ENCODE peak calls at places on chromosomes 5 and 9, in seven cellular contexts. K is MM.1S; A is tibial artery; X is IMR-90; V is cardiac muscle cell; S is trophoblast cell; H is CD8-positive, alpha-beta memory T cell. L is an unnamed sample. For H3K27me3 and H3K4me1, the result is how much of the 10 kb centered on the place peaks cover.

GRCh38 chr5:23494558-23494957 is 12.9 kb upstream of the PRDM9 start:
- DNase-seq in V (no peak), A (no peak), H (no peak), S (no peak), K (no peak), X (no peak), L (no peak)

GRCh38 chr9:119050281-119050680 is 319.0 kb downstream of the BRINP1 start:
- DNase-seq in V (no peak), H (no peak), X (no peak), A (no peak), K (no peak), S (no peak), L (no peak)

GRCh38 chr5:102223542-102224444 is 72.3 kb downstream of the SLCO4C1 start:
- DNase-seq in V (peak), A (no peak), K (peak), S (peak), H (peak), X (peak), L (peak)

GRCh38 chr9:734831-735511 is 106.5 kb upstream of the DMRT1 start:
- DNase-seq in S (peak), X (peak), V (peak), H (no peak), A (peak), K (no peak), L (no peak)

GRCh38 chr5:88984040-88984439 is 101.1 kb upstream of the MEF2C start:
- DNase-seq in V (no peak), A (no peak), K (no peak), H (no peak), X (no peak), S (no peak), L (no peak)

GRCh38 chr9:97176206-97176605 is 131.3 kb upstream of the CCDC180 start:
- DNase-seq in H (no peak), V (peak), K (no peak), A (no peak), X (no peak), S (no peak), L (no peak)

GRCh38 chr5:76733049-76733417 is 17.1 kb downstream of the F2R start:
- DNase-seq in V (no peak), H (peak), X (no peak), K (no peak), S (no peak), A (no peak), L (no peak)

GRCh38 chr5:176734756-176735342 is 75.5 kb upstream of the UNC5A start:
- DNase-seq in V (no peak), A (peak), H (no peak), X (no peak), K (no peak), S (no peak), L (no peak)

GRCh38 chr5:55742778-55743177 is 4.9 kb downstream of the DDX4 start:
- DNase-seq in A (no peak), V (no peak), S (no peak), H (no peak), K (no peak), X (no peak), L (no peak)

GRCh38 chr5:157912621-157913325 is 53.8 kb upstream of the CLINT1 start:
- DNase-seq in H (no peak), K (peak), V (no peak), A (no peak), S (peak), X (no peak), L (no peak)

GRCh38 chr5:14201325-14202061 is 58.4 kb downstream of the TRIO start:
- DNase-seq in S (no peak), A (no peak), X (peak), V (peak), K (no peak), H (no peak), L (no peak)

GRCh38 chr9:134568756-134569155 is 72.8 kb upstream of the COL5A1 start:
- DNase-seq in K (no peak), A (no peak), V (no peak), S (no peak), X (peak), H (no peak), L (no peak)

GRCh38 chr5:1889321-1890065 is 6.8 kb upstream of the IRX4 start:
- DNase-seq in H (no peak), X (no peak), S (no peak), K (no peak), V (no peak), A (no peak), L (no peak)

GRCh38 chr9:32625320-32625719 is 10.1 kb downstream of the TAF1L start:
- DNase-seq in X (no peak), H (no peak), S (no peak), K (no peak), A (no peak), V (no peak), L (no peak)

GRCh38 chr9:23638011-23638410 is 188.0 kb downstream of the ELAVL2 start:
- DNase-seq in A (no peak), X (no peak), V (no peak), K (no peak), S (no peak), H (no peak), L (no peak)

GRCh38 chr9:109063765-109064164 is 50.5 kb upstream of the CTNNAL1 start:
- DNase-seq in A (no peak), X (peak), H (no peak), S (no peak), K (no peak), V (no peak), L (no peak)

GRCh38 chr9:128497824-128498610 is 6.5 kb upstream of the GLE1 start:
- DNase-seq in K (no peak), H (no peak), A (peak), X (no peak), V (no peak), S (no peak), L (no peak)

GRCh38 chr9:123265833-123266232 is 2.6 kb downstream of the STRBP start:
- DNase-seq in H (no peak), X (no peak), V (no peak), K (peak), A (no peak), S (peak), L (no peak)

GRCh38 chr9:36007852-36008251 is 28.9 kb upstream of the RECK start:
- DNase-seq in H (no peak), K (no peak), X (no peak), V (no peak), A (no peak), S (no peak), L (no peak)

GRCh38 chr9:36007309-36007708 is 29.4 kb upstream of the RECK start:
- DNase-seq in S (no peak), H (no peak), K (no peak), A (no peak), X (no peak), V (no peak), L (no peak)

GRCh38 chr9:36006541-36006940 is 30.2 kb upstream of the RECK start:
- DNase-seq in V (no peak), X (no peak), A (no peak), S (no peak), K (no peak), H (no peak), L (no peak)

GRCh38 chr9:36008774-36009300 is 27.9 kb upstream of the RECK start:
- DNase-seq in S (peak), X (peak), A (peak), H (peak), V (peak), K (peak), L (peak)

DNA sequence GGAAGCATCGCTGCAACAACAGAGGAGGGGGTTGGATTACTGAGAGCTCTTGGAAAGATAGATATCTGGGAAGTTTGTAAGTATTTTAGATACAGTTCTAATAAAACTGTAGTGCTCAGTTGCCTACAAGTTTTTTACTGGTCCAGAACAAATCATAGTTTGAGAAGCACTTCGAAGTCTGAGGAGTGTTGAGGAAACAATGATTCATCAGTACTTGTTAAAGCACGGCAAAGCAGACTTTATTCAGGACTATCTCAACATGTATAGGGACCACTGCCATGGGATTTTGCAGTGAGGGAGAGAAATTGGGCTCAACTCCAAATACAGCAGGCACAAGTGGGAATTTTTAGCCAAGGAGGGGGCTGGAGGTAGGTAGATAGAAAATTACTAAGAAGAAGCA is 25.3 kb upstream of the RECK start:
- DNase-seq in V (peak), A (no peak), H (no peak), K (no peak), S (no peak), X (no peak), L (no peak)
- H3K27me3 ChIP-seq in V (under half), A (under half), H (under half), K (under half), S (under half), X (under half), L (under half)

GRCh38 chr9:70488098-70488792 is 73.8 kb upstream of the KLF9 start:
- DNase-seq in A (no peak), X (peak), V (no peak), S (no peak), H (no peak), K (no peak), L (no peak)
- H3K4me1 ChIP-seq in A (under half), X (under half), V (under half), S (under half), H (under half), K (under half), L (under half)

GRCh38 chr9:21988056-21988990 is 5.9 kb downstream of the CDKN2A start:
- DNase-seq in A (no peak), X (no peak), S (no peak), V (no peak), K (no peak), H (no peak), L (no peak)
- H3K27me3 ChIP-seq in A (half or more), X (under half), S (under half), V (half or more), K (under half), H (under half), L (under half)

GRCh38 chr5:168881427-168882149 is 302.4 kb upstream of the PANK3 start:
- DNase-seq in S (peak), V (no peak), A (no peak), X (no peak), K (no peak), H (no peak), L (no peak)
- H3K4me1 ChIP-seq in S (under half), V (half or more), A (under half), X (under half), K (under half), H (under half), L (under half)

DNA sequence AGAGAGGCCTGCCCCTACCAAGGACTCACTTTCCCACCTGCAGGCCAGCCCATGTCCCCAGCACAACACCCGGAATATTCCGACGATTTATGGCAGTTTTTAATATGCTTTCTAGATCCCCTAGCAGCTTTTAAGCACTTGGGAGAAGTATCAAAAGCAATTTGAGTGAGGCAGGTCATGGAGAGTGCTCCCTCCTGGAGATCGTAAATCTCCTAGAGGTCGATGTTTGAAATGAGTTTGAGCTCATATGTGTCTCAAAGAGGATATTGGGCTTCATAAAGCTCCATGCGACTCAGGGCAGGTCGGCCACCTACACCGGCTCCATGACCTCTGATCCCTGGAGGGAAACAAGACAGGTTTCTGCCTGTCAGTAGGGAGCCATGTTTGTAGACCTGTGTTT is 27.3 kb downstream of the CFAP90 start:
- DNase-seq in K (no peak), V (no peak), A (no peak), H (no peak), X (no peak), S (no peak), L (no peak)
- H3K27me3 ChIP-seq in K (under half), V (under half), A (under half), H (under half), X (under half), S (under half), L (under half)

DNA sequence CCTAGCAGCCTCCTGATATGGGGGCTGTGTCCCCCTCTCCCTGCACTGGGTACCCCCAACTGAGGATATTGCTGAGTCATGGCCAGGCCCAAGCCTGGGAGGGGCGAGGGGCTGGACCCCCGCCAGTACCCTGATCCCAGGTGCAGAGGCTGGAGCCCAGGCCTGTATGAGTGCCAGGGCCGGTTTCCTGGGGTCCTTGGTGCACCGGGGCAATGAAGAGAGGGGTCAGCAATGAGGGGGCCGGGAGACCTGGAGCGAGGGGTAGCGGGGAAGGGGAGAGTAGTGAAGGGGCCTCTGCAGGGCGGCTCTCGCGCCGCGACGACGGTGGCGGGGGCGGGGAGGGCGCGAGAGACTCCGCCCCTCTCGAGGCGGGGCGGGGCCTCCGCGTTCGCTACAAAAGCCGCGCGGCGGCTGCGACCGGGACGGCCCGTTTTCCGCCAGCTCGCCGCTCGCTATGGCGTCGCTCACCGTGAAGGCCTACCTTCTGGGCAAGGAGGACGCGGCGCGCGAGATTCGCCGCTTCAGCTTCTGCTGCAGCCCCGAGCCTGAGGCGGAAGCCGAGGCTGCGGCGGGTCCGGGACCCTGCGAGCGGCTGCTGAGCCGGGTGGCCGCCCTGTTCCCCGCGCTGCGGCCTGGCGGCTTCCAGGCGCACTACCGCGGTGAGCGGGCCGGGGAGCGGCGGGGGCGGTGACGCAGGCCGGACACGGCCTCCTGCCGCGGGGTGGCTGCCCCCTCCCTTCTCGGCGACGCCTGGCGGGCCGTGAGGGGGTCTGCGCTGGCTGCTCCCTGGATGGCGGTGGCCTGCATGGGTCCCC is at the start of gene SQSTM1:
- DNase-seq in K (peak), X (peak), A (peak), S (peak), H (peak), V (peak), L (peak)
- H3K4me1 ChIP-seq in K (under half), X (under half), A (half or more), S (under half), H (under half), V (under half), L (half or more)